ENCODE peak calls at places on chromosomes 3 and 15, in eight cellular contexts. One of them, this sample, is unnamed.
A peak's percentile ranks its signal among the peaks of the same experiment; 100 is the strongest.

GRCh38 chr15:90868261-90868689 is at the start of gene FURIN:
- DNase-seq in ovary: no peak
- DNase-seq in heart left ventricle: no peak
- DNase-seq in AG04450: no peak
- DNase-seq in IMR-90: no peak
- DNase-seq in MM.1S: no peak
- DNase-seq in H9: no peak
- DNase-seq in body of pancreas: no peak
- DNase-seq in this sample: no peak

GRCh38 chr15:58932791-58933310 is 628 bp downstream of the SLTM start:
- DNase-seq in IMR-90: no peak
- DNase-seq in AG04450: no peak
- DNase-seq in heart left ventricle: no peak
- DNase-seq in MM.1S: peak; percentile 16
- DNase-seq in H9: no peak
- DNase-seq in ovary: no peak
- DNase-seq in body of pancreas: peak; percentile 50
- DNase-seq in this sample: no peak

GRCh38 chr15:74778599-74778970 is 3.3 kb upstream of the CSK start:
- DNase-seq in AG04450: no peak
- DNase-seq in body of pancreas: no peak
- DNase-seq in H9: no peak
- DNase-seq in MM.1S: no peak
- DNase-seq in heart left ventricle: no peak
- DNase-seq in ovary: no peak
- DNase-seq in IMR-90: no peak
- DNase-seq in this sample: no peak

GRCh38 chr3:197549261-197549885 is 6.4 kb downstream of the BDH1 start:
- DNase-seq in heart left ventricle: no peak
- DNase-seq in AG04450: no peak
- DNase-seq in body of pancreas: no peak
- DNase-seq in MM.1S: no peak
- DNase-seq in H9: no peak
- DNase-seq in ovary: no peak
- DNase-seq in IMR-90: no peak
- DNase-seq in this sample: no peak

GRCh38 chr3:189269356-189269755 is 97.6 kb downstream of the TPRG1 start:
- DNase-seq in IMR-90: no peak
- DNase-seq in AG04450: no peak
- DNase-seq in MM.1S: no peak
- DNase-seq in body of pancreas: no peak
- DNase-seq in ovary: no peak
- DNase-seq in heart left ventricle: no peak
- DNase-seq in H9: no peak
- DNase-seq in this sample: no peak

GRCh38 chr3:8873740-8874139 is 89.5 kb downstream of the RAD18 start:
- DNase-seq in IMR-90: peak; percentile 43
- DNase-seq in H9: no peak
- DNase-seq in heart left ventricle: no peak
- DNase-seq in ovary: no peak
- DNase-seq in body of pancreas: no peak
- DNase-seq in AG04450: no peak
- DNase-seq in MM.1S: no peak
- DNase-seq in this sample: no peak

GRCh38 chr3:126476166-126476975 is 680 bp upstream of the ZXDC start:
- DNase-seq in body of pancreas: peak; percentile 72
- DNase-seq in AG04450: no peak
- DNase-seq in H9: peak; percentile 63
- DNase-seq in ovary: no peak
- DNase-seq in MM.1S: no peak
- DNase-seq in IMR-90: peak; percentile 25
- DNase-seq in heart left ventricle: no peak
- DNase-seq in this sample: no peak

GRCh38 chr15:62450061-62450460 is 285.0 kb upstream of the C2CD4B start:
- DNase-seq in H9: no peak
- DNase-seq in IMR-90: no peak
- DNase-seq in MM.1S: no peak
- DNase-seq in heart left ventricle: no peak
- DNase-seq in AG04450: no peak
- DNase-seq in body of pancreas: no peak
- DNase-seq in ovary: no peak
- DNase-seq in this sample: no peak

GRCh38 chr3:186002884-186003472 is 65.2 kb upstream of the TRA2B start:
- DNase-seq in body of pancreas: no peak
- DNase-seq in IMR-90: peak; percentile 48
- DNase-seq in MM.1S: peak; percentile 62
- DNase-seq in AG04450: no peak
- DNase-seq in ovary: no peak
- DNase-seq in H9: peak; percentile 54
- DNase-seq in heart left ventricle: no peak
- DNase-seq in this sample: no peak

GRCh38 chr3:54173371-54173770 is 51.0 kb downstream of the CACNA2D3 start:
- DNase-seq in H9: no peak
- DNase-seq in ovary: no peak
- DNase-seq in MM.1S: no peak
- DNase-seq in IMR-90: no peak
- DNase-seq in heart left ventricle: no peak
- DNase-seq in AG04450: no peak
- DNase-seq in body of pancreas: no peak
- DNase-seq in this sample: no peak

GRCh38 chr15:98442901-98443300 is 205.4 kb upstream of the IGF1R start:
- DNase-seq in MM.1S: no peak
- DNase-seq in H9: no peak
- DNase-seq in IMR-90: no peak
- DNase-seq in AG04450: no peak
- DNase-seq in heart left ventricle: no peak
- DNase-seq in body of pancreas: no peak
- DNase-seq in ovary: no peak
- DNase-seq in this sample: no peak

GRCh38 chr3:100777271-100777670 is 68.0 kb downstream of the TFG start:
- DNase-seq in ovary: no peak
- DNase-seq in MM.1S: no peak
- DNase-seq in body of pancreas: no peak
- DNase-seq in AG04450: no peak
- DNase-seq in heart left ventricle: no peak
- DNase-seq in IMR-90: peak; percentile 77
- DNase-seq in H9: no peak
- DNase-seq in this sample: no peak

GRCh38 chr3:180085122-180085710 is 48.5 kb upstream of the PEX5L start:
- DNase-seq in AG04450: no peak
- DNase-seq in body of pancreas: no peak
- DNase-seq in H9: peak; percentile 17
- DNase-seq in heart left ventricle: no peak
- DNase-seq in IMR-90: no peak
- DNase-seq in MM.1S: peak; percentile 29
- DNase-seq in ovary: no peak
- DNase-seq in this sample: no peak

GRCh38 chr3:172655388-172655787 is 55.5 kb downstream of the NCEH1 start:
- DNase-seq in body of pancreas: no peak
- DNase-seq in heart left ventricle: no peak
- DNase-seq in H9: no peak
- DNase-seq in MM.1S: no peak
- DNase-seq in IMR-90: no peak
- DNase-seq in ovary: no peak
- DNase-seq in AG04450: no peak
- DNase-seq in this sample: no peak

GRCh38 chr3:71728632-71729342 is 3.6 kb upstream of the EIF4E3 start:
- DNase-seq in IMR-90: no peak
- DNase-seq in H9: peak; percentile 84
- DNase-seq in AG04450: no peak
- DNase-seq in heart left ventricle: no peak
- DNase-seq in body of pancreas: no peak
- DNase-seq in MM.1S: no peak
- DNase-seq in ovary: no peak
- DNase-seq in this sample: no peak

GRCh38 chr3:11770477-11771381 is 76.0 kb downstream of the TAMM41 start:
- DNase-seq in IMR-90: peak; percentile 87
- DNase-seq in MM.1S: peak; percentile 86
- DNase-seq in ovary: peak; percentile 38
- DNase-seq in body of pancreas: peak; percentile 95
- DNase-seq in heart left ventricle: peak; percentile 63
- DNase-seq in AG04450: peak; percentile 68
- DNase-seq in H9: peak; percentile 95
- DNase-seq in this sample: peak; percentile 13

GRCh38 chr15:67481680-67482079 is 39.3 kb upstream of the C15orf61 start:
- DNase-seq in MM.1S: no peak
- DNase-seq in H9: no peak
- DNase-seq in heart left ventricle: no peak
- DNase-seq in body of pancreas: no peak
- DNase-seq in ovary: no peak
- DNase-seq in IMR-90: no peak
- DNase-seq in AG04450: no peak
- DNase-seq in this sample: no peak

GRCh38 chr15:70741677-70742293 is 21.6 kb downstream of the UACA start:
- DNase-seq in heart left ventricle: no peak
- DNase-seq in H9: no peak
- DNase-seq in AG04450: no peak
- DNase-seq in IMR-90: peak; percentile 65
- DNase-seq in ovary: no peak
- DNase-seq in MM.1S: no peak
- DNase-seq in body of pancreas: no peak
- DNase-seq in this sample: no peak

GRCh38 chr3:192887047-192887446 is 30.6 kb downstream of the MB21D2 start:
- DNase-seq in MM.1S: no peak
- DNase-seq in ovary: no peak
- DNase-seq in IMR-90: peak; percentile 52
- DNase-seq in H9: no peak
- DNase-seq in heart left ventricle: peak; percentile 50
- DNase-seq in AG04450: no peak
- DNase-seq in body of pancreas: no peak
- DNase-seq in this sample: no peak

GRCh38 chr15:92611995-92612745 is 43.4 kb downstream of the FAM174B start:
- DNase-seq in IMR-90: no peak
- DNase-seq in MM.1S: no peak
- DNase-seq in H9: no peak
- DNase-seq in ovary: no peak
- DNase-seq in heart left ventricle: no peak
- DNase-seq in body of pancreas: peak; percentile 32
- DNase-seq in AG04450: no peak
- DNase-seq in this sample: no peak

GRCh38 chr3:31589228-31589627 is 56.5 kb downstream of the STT3B start:
- DNase-seq in body of pancreas: no peak
- DNase-seq in AG04450: no peak
- DNase-seq in IMR-90: no peak
- DNase-seq in ovary: no peak
- DNase-seq in H9: no peak
- DNase-seq in heart left ventricle: no peak
- DNase-seq in MM.1S: no peak
- DNase-seq in this sample: no peak

GRCh38 chr3:138359549-138360271 is 11.3 kb downstream of the MRAS start:
- DNase-seq in H9: no peak
- DNase-seq in body of pancreas: no peak
- DNase-seq in MM.1S: no peak
- DNase-seq in ovary: no peak
- DNase-seq in heart left ventricle: no peak
- DNase-seq in AG04450: no peak
- DNase-seq in IMR-90: no peak
- DNase-seq in this sample: no peak

GRCh38 chr15:21267231-21267630 is 173.1 kb downstream of the POTEB3 start:
- DNase-seq in AG04450: no peak
- DNase-seq in ovary: no peak
- DNase-seq in MM.1S: peak; percentile 2
- DNase-seq in heart left ventricle: no peak
- DNase-seq in H9: no peak
- DNase-seq in body of pancreas: no peak
- DNase-seq in IMR-90: no peak
- DNase-seq in this sample: no peak
- H3K9me3 ChIP-seq in AG04450: peaks cover 16% of the 10 kb centered on the region
- H3K9me3 ChIP-seq in ovary: no peaks in the 10 kb centered on the region
- H3K9me3 ChIP-seq in MM.1S: no peaks in the 10 kb centered on the region
- H3K9me3 ChIP-seq in heart left ventricle: no peaks in the 10 kb centered on the region
- H3K9me3 ChIP-seq in H9: peaks cover 96% of the 10 kb centered on the region
- H3K9me3 ChIP-seq in body of pancreas: no peaks in the 10 kb centered on the region
- H3K9me3 ChIP-seq in IMR-90: peaks cover 18% of the 10 kb centered on the region
- H3K9me3 ChIP-seq in this sample: no peaks in the 10 kb centered on the region

DNA sequence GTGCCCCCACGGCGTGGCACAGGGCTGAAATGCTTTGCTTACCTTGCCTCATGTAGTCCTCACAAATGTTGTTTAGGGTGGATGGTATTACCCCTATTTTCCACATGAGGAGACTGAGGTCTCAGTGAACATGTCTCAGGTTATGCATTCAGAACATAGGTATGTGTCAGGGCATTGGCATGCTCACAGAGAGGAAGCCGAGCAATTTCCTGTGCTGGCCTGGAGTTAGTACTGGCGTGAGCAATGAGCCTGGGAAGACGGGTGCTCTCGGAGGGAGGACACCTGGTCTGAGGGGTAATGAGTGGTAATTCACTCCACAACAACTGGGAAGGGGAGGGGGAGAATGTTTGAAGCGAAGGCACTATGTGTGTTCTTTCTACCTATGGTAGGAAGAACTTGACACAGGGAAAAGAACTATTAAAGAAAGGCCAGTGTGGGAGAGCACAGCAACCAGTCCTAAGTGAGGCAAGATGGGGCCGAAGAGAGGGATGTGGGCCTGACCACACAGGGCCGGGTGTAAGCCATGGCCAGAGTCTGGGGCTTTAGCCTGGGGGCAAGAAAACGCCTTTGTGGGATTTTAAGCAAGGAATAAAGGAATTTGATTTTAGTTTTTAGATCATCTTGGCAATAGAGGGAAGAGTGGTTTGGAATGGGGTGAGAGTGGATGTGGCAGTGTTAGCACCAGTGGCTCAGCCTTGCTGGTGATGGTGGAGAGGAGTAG is 4.9 kb upstream of the FAM131A start:
- DNase-seq in body of pancreas: no peak
- DNase-seq in AG04450: peak; percentile 81
- DNase-seq in H9: no peak
- DNase-seq in IMR-90: peak; percentile 95
- DNase-seq in heart left ventricle: no peak
- DNase-seq in MM.1S: no peak
- DNase-seq in ovary: no peak
- DNase-seq in this sample: no peak
- H3K27ac ChIP-seq in body of pancreas: no peak overlapping the region
- H3K27ac ChIP-seq in AG04450: peak overlapping the region; percentile 94
- H3K27ac ChIP-seq in H9: no peak overlapping the region
- H3K27ac ChIP-seq in IMR-90: peak overlapping the region; percentile 59
- H3K27ac ChIP-seq in heart left ventricle: peak overlapping the region; percentile 45
- H3K27ac ChIP-seq in MM.1S: no peak overlapping the region
- H3K27ac ChIP-seq in ovary: no peak overlapping the region
- H3K27ac ChIP-seq in this sample: peak overlapping the region; percentile 64

GRCh38 chr15:95551580-95551979 is 778.9 kb upstream of the NR2F2 start:
- DNase-seq in IMR-90: no peak
- DNase-seq in heart left ventricle: no peak
- DNase-seq in H9: no peak
- DNase-seq in body of pancreas: no peak
- DNase-seq in AG04450: no peak
- DNase-seq in MM.1S: no peak
- DNase-seq in ovary: no peak
- DNase-seq in this sample: no peak
- H3K9me3 ChIP-seq in IMR-90: no peaks in the 10 kb centered on the region
- H3K9me3 ChIP-seq in heart left ventricle: no peaks in the 10 kb centered on the region
- H3K9me3 ChIP-seq in H9: no peaks in the 10 kb centered on the region
- H3K9me3 ChIP-seq in body of pancreas: no peaks in the 10 kb centered on the region
- H3K9me3 ChIP-seq in AG04450: no peaks in the 10 kb centered on the region
- H3K9me3 ChIP-seq in MM.1S: no peaks in the 10 kb centered on the region
- H3K9me3 ChIP-seq in ovary: no peaks in the 10 kb centered on the region
- H3K9me3 ChIP-seq in this sample: no peaks in the 10 kb centered on the region

DNA sequence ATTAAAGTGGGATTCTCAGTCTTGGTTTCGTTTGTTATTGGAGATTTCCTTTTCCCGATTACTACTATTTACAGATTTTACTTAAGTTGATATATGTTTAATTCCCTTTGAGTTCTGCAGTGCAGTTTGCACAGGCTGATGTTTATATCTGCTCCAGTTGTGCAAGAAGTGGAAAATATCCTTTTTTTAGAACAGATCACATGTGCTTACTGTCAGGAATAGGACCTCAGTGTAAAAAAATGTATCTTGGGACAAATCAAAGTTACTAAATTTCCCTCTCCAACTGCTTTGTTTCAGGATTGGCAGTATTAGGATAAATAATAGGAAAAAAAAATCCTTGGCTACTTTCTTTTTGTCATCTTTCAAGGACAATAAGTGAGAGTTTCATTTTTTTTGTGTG is 6.9 kb downstream of the MITF start:
- DNase-seq in AG04450: peak; percentile 36
- DNase-seq in IMR-90: peak; percentile 71
- DNase-seq in ovary: no peak
- DNase-seq in H9: no peak
- DNase-seq in body of pancreas: no peak
- DNase-seq in heart left ventricle: no peak
- DNase-seq in MM.1S: no peak
- DNase-seq in this sample: no peak
- H3K27ac ChIP-seq in AG04450: no peak overlapping the region
- H3K27ac ChIP-seq in IMR-90: peak overlapping the region; percentile 51
- H3K27ac ChIP-seq in ovary: peak overlapping the region; percentile 51
- H3K27ac ChIP-seq in H9: no peak overlapping the region
- H3K27ac ChIP-seq in body of pancreas: no peak overlapping the region
- H3K27ac ChIP-seq in heart left ventricle: peak overlapping the region; percentile 61
- H3K27ac ChIP-seq in MM.1S: no peak overlapping the region
- H3K27ac ChIP-seq in this sample: peak overlapping the region; percentile 55

This sample was measured in thoracic aorta.